ENCODE peak calls at places on chromosomes 11 and 22, in four cellular contexts. O is CD8-positive, alpha-beta T cell; Q is pancreas; W is hepatocyte. X is an unnamed sample.

GRCh38 chr11:130427581-130428211 is 713 bp downstream of the ADAMTS8 start:
- DNase-seq in W (peak; percentile 38), Q (peak; percentile 71), O (no peak), X (no peak)

GRCh38 chr11:77175869-77176539 is 48.0 kb downstream of the MYO7A start:
- DNase-seq in Q (peak; percentile 55), O (no peak), W (no peak), X (no peak)

GRCh38 chr22:47366026-47366767 is 603.7 kb downstream of the TBC1D22A start:
- DNase-seq in O (peak; percentile 6), Q (no peak), W (no peak), X (no peak)

GRCh38 chr11:7573558-7574296 is 59.9 kb downstream of the PPFIBP2 start:
- DNase-seq in W (peak; percentile 75), Q (no peak), O (no peak), X (no peak)

GRCh38 chr11:78449866-78450265 is 32.2 kb upstream of the GAB2 start:
- DNase-seq in W (no peak), O (no peak), Q (no peak), X (no peak)

GRCh38 chr11:77747381-77747969 is 73.0 kb downstream of the RSF1 start:
- DNase-seq in O (no peak), W (no peak), Q (no peak), X (no peak)

GRCh38 chr11:29452131-29452530 is 564.7 kb downstream of the KCNA4 start:
- DNase-seq in O (no peak), Q (no peak), W (no peak), X (no peak)

GRCh38 chr11:35723493-35724284 is 61.1 kb downstream of the TRIM44 start:
- DNase-seq in Q (no peak), W (no peak), O (no peak), X (no peak)

GRCh38 chr11:119188067-119188466 is 2.8 kb downstream of the NHERF4 start:
- DNase-seq in W (no peak), Q (no peak), O (no peak), X (no peak)

GRCh38 chr11:85685131-85685819 is 720 bp downstream of the CCDC89 start:
- DNase-seq in W (peak; percentile 39), Q (peak; percentile 43), O (no peak), X (no peak)

GRCh38 chr22:41417622-41418390 is 28.8 kb downstream of the TOB2 start:
- DNase-seq in Q (peak; percentile 100), W (no peak), O (no peak), X (no peak)

GRCh38 chr11:70889411-70889810 is 363.0 kb downstream of the SHANK2 start:
- DNase-seq in Q (peak; percentile 35), O (no peak), W (no peak), X (no peak)

GRCh38 chr22:35482974-35483373 is 57.7 kb upstream of the RASD2 start:
- DNase-seq in Q (no peak), W (no peak), O (no peak), X (no peak)
- H3K4me1 ChIP-seq in Q (no peaks in the 10 kb centered on the region), W (peaks cover 24% of the 10 kb centered on the region), O (no peaks in the 10 kb centered on the region), X (peaks cover 1% of the 10 kb centered on the region)

GRCh38 chr11:66409226-66409625 is 11.6 kb upstream of the NPAS4 start:
- DNase-seq in Q (no peak), W (no peak), O (no peak), X (no peak)
- H3K4me1 ChIP-seq in Q (no peaks in the 10 kb centered on the region), W (no peaks in the 10 kb centered on the region), O (peaks cover 8% of the 10 kb centered on the region), X (peaks cover 13% of the 10 kb centered on the region)

GRCh38 chr11:65636108-65636809 is 1.6 kb upstream of the SIPA1 start:
- DNase-seq in O (no peak), Q (no peak), W (no peak), X (no peak)

GRCh38 chr11:65634905-65635731 is 2.8 kb upstream of the SIPA1 start:
- DNase-seq in W (no peak), Q (no peak), O (no peak), X (no peak)

GRCh38 chr11:65634140-65634436 is 3.8 kb upstream of the SIPA1 start:
- DNase-seq in O (no peak), W (no peak), Q (no peak), X (no peak)

GRCh38 chr11:65633390-65634139 is 4.3 kb upstream of the SIPA1 start:
- DNase-seq in W (no peak), O (no peak), Q (no peak), X (no peak)

GRCh38 chr11:65634440-65634839 is 3.5 kb upstream of the SIPA1 start:
- DNase-seq in O (no peak), Q (no peak), W (no peak), X (no peak)
- H3K4me1 ChIP-seq in O (peaks cover 35% of the 10 kb centered on the region), Q (peaks cover 9% of the 10 kb centered on the region), W (no peaks in the 10 kb centered on the region), X (no peaks in the 10 kb centered on the region)

DNA sequence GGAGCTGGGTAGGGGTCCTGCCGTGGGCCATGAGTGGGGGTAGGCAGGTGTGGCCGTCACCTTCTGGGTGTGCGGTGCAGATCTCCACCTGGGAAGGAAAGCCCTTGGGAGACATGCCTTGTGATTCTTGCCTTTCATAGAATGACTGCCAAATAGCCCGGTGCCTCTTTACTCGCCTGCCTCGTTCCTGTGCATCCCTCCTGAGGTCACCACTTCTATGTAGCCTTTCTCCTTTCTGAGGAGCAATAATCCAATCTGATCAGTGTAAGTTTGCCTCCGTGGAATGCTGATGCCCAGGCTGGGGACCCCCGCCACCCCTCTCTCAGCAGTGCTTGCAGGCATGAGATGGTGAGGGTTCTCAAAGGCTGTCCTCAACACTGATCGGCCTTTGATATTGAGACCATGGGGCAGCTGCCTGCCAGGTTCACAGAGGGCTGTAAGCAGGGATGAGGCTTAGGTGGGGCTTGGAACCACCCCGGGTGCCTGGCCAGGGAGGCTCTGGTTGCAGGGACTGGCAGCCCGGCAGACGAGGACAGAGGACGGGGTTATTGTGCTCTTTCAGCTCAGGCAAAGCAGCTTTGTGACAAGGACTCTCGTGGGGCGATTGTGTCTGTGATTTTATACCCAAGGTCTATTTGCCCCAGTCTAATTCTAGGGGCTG is 86.1 kb upstream of the WNT7B start:
- DNase-seq in O (no peak), Q (peak; percentile 55), W (no peak), X (no peak)
- H3K4me1 ChIP-seq in O (peaks cover 6% of the 10 kb centered on the region), Q (peaks cover 52% of the 10 kb centered on the region), W (no peaks in the 10 kb centered on the region), X (no peaks in the 10 kb centered on the region)

GRCh38 chr11:830295-831131 is 2.2 kb upstream of the CD151 start:
- DNase-seq in O (peak; percentile 70), Q (peak; percentile 83), W (peak; percentile 90), X (no peak)

GRCh38 chr11:832529-833113 is at the start of gene CD151:
- DNase-seq in Q (no peak), W (peak; percentile 89), O (peak; percentile 50), X (no peak)

GRCh38 chr11:831132-831864 is 1.5 kb upstream of the CD151 start:
- DNase-seq in W (no peak), Q (peak; percentile 85), O (no peak), X (no peak)

GRCh38 chr11:833114-833791 is 501 bp downstream of the CD151 start:
- DNase-seq in Q (peak; percentile 90), W (peak; percentile 86), O (peak; percentile 39), X (no peak)

DNA sequence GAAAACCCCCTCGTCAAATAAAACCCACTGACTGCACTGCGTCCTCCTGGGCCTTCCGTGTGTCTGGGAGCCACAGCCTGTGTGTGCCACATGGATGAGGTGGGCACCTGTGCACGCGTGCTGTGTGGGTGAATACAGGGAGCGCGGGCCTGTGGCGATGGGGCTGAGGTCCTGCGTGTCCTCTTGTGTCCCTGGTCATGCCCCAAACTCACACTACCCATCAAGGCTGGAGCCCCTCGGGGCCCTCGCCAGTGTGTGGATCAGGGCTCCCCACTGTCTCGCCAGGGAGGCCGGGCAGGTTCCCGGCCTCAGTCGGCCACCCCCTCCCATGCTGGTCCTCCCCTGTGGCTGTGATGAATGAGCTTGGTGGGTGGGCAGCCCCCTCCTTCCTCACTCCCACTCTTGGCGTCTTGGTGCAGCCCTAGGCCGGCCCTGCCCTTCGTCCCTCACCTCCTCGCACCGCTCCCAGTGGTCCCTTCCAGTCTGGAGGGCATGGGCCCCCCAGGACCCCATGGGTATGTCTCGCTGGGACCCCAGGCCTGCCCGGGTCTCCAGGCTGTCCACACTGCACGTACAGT is 712 bp upstream of the CD151 start:
- DNase-seq in Q (peak; percentile 86), O (no peak), W (no peak), X (no peak)
- H3K4me1 ChIP-seq in Q (peaks cover 9% of the 10 kb centered on the region), O (peaks cover 59% of the 10 kb centered on the region), W (peaks cover 51% of the 10 kb centered on the region), X (peaks cover 28% of the 10 kb centered on the region)

DNA sequence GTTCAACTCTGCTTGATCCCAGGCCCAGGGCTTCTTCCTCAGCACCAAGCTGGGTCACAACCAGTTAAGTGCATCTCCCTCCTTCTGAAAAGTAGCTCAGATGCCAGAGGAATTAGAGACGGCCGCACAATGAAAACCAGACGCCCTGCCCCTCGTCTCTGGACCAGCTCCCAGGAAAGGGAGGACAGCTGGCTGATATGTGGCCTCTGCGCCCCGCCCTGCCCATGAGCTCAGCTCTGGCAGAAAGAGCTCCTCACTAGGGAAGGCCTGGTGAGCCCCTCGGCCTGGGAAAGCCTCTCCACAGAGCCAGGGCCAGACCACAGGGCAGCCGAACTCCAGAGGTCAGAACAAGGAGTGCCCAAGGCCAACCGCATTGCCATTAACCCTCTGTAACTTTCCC is 18.1 kb upstream of the SCGB1A1 start:
- DNase-seq in Q (peak; percentile 64), W (peak; percentile 84), O (no peak), X (no peak)
- H3K4me1 ChIP-seq in Q (no peaks in the 10 kb centered on the region), W (peaks cover 60% of the 10 kb centered on the region), O (peaks cover 52% of the 10 kb centered on the region), X (peaks cover 6% of the 10 kb centered on the region)

GRCh38 chr11:110088535-110089344 is 4.5 kb upstream of the ZC3H12C start:
- DNase-seq in Q (no peak), O (no peak), W (no peak), X (no peak)
- H3K4me1 ChIP-seq in Q (no peaks in the 10 kb centered on the region), O (peaks cover 2% of the 10 kb centered on the region), W (no peaks in the 10 kb centered on the region), X (no peaks in the 10 kb centered on the region)

X was measured in iPS DF 6.9.